ENCODE peak calls at places on chromosomes 1 and 21, in eight cellular contexts. J is A673; X is upper lobe of right lung; O is bronchial epithelial cell; I is CD4-positive, alpha-beta T cell; U is tibial nerve; T is adrenal gland; M is mammary epithelial cell. N is an unnamed sample.

GRCh38 chr1:246460411-246460810 is 46.7 kb downstream of the SMYD3 start:
- DNase-seq in J (no peak), X (no peak), O (no peak), I (no peak), U (no peak), T (no peak), M (no peak), N (no peak)

GRCh38 chr1:6632588-6633514 is 8.2 kb downstream of the THAP3 start:
- DNase-seq in J (no peak), X (no peak), O (no peak), I (no peak), U (no peak), T (no peak), M (no peak), N (no peak)

GRCh38 chr1:107935396-107936064 is 29.4 kb downstream of the VAV3 start:
- DNase-seq in J (no peak), X (no peak), O (peak), I (no peak), U (no peak), T (no peak), M (peak), N (no peak)

GRCh38 chr1:157382351-157382750 is 170.0 kb downstream of the FCRL5 start:
- DNase-seq in J (no peak), X (no peak), O (no peak), I (no peak), U (no peak), T (no peak), M (no peak), N (no peak)

GRCh38 chr1:153659656-153660055 is 1.2 kb downstream of the SNAPIN start:
- DNase-seq in J (no peak), X (peak), O (no peak), I (no peak), U (no peak), T (no peak), M (no peak), N (no peak)

GRCh38 chr1:201295861-201296260 is 12.6 kb downstream of the PKP1 start:
- DNase-seq in J (peak), X (no peak), O (peak), I (no peak), U (no peak), T (no peak), M (peak), N (no peak)

GRCh38 chr1:242754061-242754648 is 229.7 kb upstream of the PLD5 start:
- DNase-seq in J (no peak), X (no peak), O (no peak), I (no peak), U (no peak), T (no peak), M (no peak), N (no peak)

GRCh38 chr21:44508426-44508710 is 31.6 kb downstream of the KRTAP10-1 start:
- DNase-seq in J (no peak), X (no peak), O (no peak), I (no peak), U (no peak), T (no peak), M (no peak), N (no peak)

GRCh38 chr1:232844791-232845190 is 39.6 kb downstream of the MAP10 start:
- DNase-seq in J (no peak), X (no peak), O (peak), I (no peak), U (no peak), T (no peak), M (peak), N (peak)

GRCh38 chr1:89041055-89041707 is 18.5 kb upstream of the GBP3 start:
- DNase-seq in J (no peak), X (no peak), O (peak), I (no peak), U (no peak), T (no peak), M (peak), N (no peak)

GRCh38 chr1:67610450-67610849 is 74.6 kb upstream of the GADD45A start:
- DNase-seq in J (no peak), X (no peak), O (no peak), I (no peak), U (no peak), T (no peak), M (peak), N (no peak)

GRCh38 chr1:54401799-54402198 is 4.4 kb downstream of the SSBP3 start:
- DNase-seq in J (no peak), X (no peak), O (no peak), I (no peak), U (no peak), T (no peak), M (no peak), N (no peak)

GRCh38 chr21:36069713-36070573 is at the start of gene CBR1:
- DNase-seq in J (peak), X (peak), O (peak), I (peak), U (peak), T (peak), M (peak), N (peak)

GRCh38 chr1:112946683-112947082 is 9.3 kb downstream of the SLC16A1 start:
- DNase-seq in J (no peak), X (no peak), O (no peak), I (no peak), U (no peak), T (no peak), M (no peak), N (no peak)

GRCh38 chr1:55427576-55427975 is 212.4 kb upstream of the USP24 start:
- DNase-seq in J (no peak), X (no peak), O (no peak), I (no peak), U (no peak), T (no peak), M (no peak), N (no peak)

GRCh38 chr1:222880586-222880985 is 65.7 kb downstream of the DISP1 start:
- DNase-seq in J (no peak), X (no peak), O (peak), I (no peak), U (no peak), T (no peak), M (peak), N (no peak)

GRCh38 chr1:152190589-152190988 is 31.6 kb upstream of the RPTN start:
- DNase-seq in J (no peak), X (no peak), O (peak), I (no peak), U (no peak), T (no peak), M (peak), N (no peak)

GRCh38 chr1:31939484-31940329 is 1.5 kb upstream of the PTP4A2 start:
- DNase-seq in J (peak), X (no peak), O (peak), I (peak), U (no peak), T (peak), M (peak), N (peak)

GRCh38 chr1:18470650-18471355 is 9.9 kb upstream of the KLHDC7A start:
- DNase-seq in J (no peak), X (no peak), O (no peak), I (no peak), U (no peak), T (no peak), M (no peak), N (no peak)
- TF ChIP-seq CTCF in J (no peak), X (no peak), O (no peak), I (no peak), U (no peak), T (no peak), M (no peak), N (no peak)

GRCh38 chr1:234607091-234608025 is 2.6 kb downstream of the IRF2BP2 start:
- DNase-seq in J (peak), X (peak), O (no peak), I (no peak), U (no peak), T (peak), M (peak), N (peak)

GRCh38 chr1:234608720-234609527 is 1.1 kb downstream of the IRF2BP2 start:
- DNase-seq in J (peak), X (peak), O (no peak), I (peak), U (no peak), T (peak), M (peak), N (peak)

GRCh38 chr1:234609528-234610042 is 393 bp downstream of the IRF2BP2 start:
- DNase-seq in J (peak), X (no peak), O (no peak), I (no peak), U (no peak), T (no peak), M (no peak), N (peak)

GRCh38 chr1:234606731-234607090 is 3.3 kb downstream of the IRF2BP2 start:
- DNase-seq in J (no peak), X (no peak), O (no peak), I (no peak), U (no peak), T (no peak), M (no peak), N (no peak)

DNA sequence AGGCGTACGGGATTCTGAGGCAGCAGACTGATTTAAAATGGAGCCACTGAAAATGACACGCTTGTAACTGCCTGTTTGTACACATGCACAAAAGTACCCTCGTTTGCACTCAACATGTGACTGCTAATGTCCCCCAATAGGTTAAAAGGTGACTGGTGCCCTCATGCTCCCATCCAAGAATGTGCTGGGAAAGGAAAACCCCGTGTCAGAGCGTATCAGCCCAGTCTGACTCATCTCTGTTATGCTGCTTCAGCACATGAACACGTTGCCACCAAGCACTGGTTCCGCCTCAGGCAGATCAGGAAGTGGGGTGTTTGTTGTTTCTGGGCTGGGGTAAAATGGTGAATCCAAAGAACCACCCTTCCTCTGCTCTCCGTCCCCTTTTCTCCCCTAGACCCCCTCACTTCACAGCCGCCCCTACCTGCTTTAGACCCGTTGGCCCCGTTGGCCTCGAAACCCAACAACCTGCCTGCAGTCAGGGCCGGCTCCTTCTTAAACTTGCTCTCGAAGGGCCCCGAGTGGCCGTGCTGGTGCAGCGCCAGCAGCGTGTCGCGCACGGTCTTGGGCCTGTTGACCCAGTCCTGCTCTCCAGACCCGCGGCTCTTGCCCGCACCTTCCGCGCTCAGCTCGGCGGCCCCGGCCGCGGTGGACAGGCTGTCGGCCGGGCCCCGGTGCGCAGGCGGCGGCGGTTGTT is 1.8 kb downstream of the IRF2BP2 start:
- DNase-seq in J (peak), X (peak), O (peak), I (peak), U (peak), T (peak), M (peak), N (peak)
- TF ChIP-seq CTCF in J (no peak), X (no peak), O (no peak), I (no peak), U (no peak), T (no peak), M (peak), N (no peak)

GRCh38 chr1:3168678-3169077 is 99.7 kb downstream of the PRDM16 start:
- DNase-seq in J (no peak), X (peak), O (no peak), I (no peak), U (no peak), T (no peak), M (no peak), N (no peak)

GRCh38 chr1:3167255-3167654 is 98.3 kb downstream of the PRDM16 start:
- DNase-seq in J (no peak), X (no peak), O (no peak), I (no peak), U (no peak), T (no peak), M (no peak), N (no peak)

GRCh38 chr1:3170566-3171453 is 101.8 kb downstream of the PRDM16 start:
- DNase-seq in J (no peak), X (peak), O (peak), I (no peak), U (peak), T (peak), M (no peak), N (peak)

GRCh38 chr1:3171761-3172160 is 102.8 kb downstream of the PRDM16 start:
- DNase-seq in J (no peak), X (no peak), O (no peak), I (no peak), U (no peak), T (no peak), M (no peak), N (no peak)

DNA sequence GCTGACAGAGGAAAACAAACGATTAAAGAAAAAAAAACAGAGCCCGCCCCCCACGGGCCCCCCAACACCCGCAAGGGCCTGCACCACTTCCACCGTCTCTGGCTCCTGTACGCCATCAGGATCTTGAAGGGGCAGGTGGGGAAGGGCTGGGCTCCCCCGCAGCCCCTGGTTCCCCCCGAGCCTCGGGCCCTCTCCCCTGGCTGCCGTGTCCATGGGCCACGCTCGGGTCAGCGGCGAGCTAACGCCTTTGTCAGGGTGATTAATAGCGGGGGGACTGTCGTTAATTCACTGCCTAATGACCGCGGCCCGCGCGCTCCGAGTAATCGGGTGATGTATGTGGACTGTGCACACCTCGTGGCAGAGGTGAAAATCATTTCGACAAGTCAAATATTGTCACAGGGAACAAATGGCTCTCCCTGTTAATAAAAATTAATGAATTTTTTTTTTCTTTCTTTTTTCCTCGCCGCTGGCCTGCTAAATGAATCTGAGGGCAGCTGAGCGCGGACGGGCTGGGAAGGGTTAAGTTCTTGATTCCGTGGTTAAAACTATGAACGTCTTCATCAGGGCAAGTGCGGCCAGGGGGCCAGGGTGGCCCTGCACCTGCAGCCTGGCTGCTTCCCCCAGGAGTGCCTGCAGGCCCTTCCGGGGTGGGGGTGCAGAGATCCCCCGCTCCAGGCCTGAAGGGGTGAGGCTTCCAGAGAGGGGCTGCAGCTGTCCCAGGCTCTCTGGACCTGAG is 100.8 kb downstream of the PRDM16 start:
- DNase-seq in J (no peak), X (no peak), O (no peak), I (no peak), U (no peak), T (no peak), M (no peak), N (no peak)
- TF ChIP-seq CTCF in J (no peak), X (no peak), O (no peak), I (no peak), U (no peak), T (no peak), M (no peak), N (no peak)

GRCh38 chr1:209827384-209828261 is at the start of gene UTP25:
- DNase-seq in J (peak), X (peak), O (peak), I (peak), U (peak), T (peak), M (peak), N (peak)

GRCh38 chr1:209825591-209826433 is 2.0 kb upstream of the UTP25 start:
- DNase-seq in J (no peak), X (no peak), O (peak), I (no peak), U (no peak), T (no peak), M (peak), N (peak)

GRCh38 chr1:209822706-209823105 is 5.1 kb upstream of the UTP25 start:
- DNase-seq in J (no peak), X (no peak), O (peak), I (no peak), U (no peak), T (no peak), M (peak), N (no peak)

GRCh38 chr1:209820986-209821385 is 6.8 kb upstream of the UTP25 start:
- DNase-seq in J (no peak), X (no peak), O (peak), I (no peak), U (no peak), T (no peak), M (peak), N (no peak)

DNA sequence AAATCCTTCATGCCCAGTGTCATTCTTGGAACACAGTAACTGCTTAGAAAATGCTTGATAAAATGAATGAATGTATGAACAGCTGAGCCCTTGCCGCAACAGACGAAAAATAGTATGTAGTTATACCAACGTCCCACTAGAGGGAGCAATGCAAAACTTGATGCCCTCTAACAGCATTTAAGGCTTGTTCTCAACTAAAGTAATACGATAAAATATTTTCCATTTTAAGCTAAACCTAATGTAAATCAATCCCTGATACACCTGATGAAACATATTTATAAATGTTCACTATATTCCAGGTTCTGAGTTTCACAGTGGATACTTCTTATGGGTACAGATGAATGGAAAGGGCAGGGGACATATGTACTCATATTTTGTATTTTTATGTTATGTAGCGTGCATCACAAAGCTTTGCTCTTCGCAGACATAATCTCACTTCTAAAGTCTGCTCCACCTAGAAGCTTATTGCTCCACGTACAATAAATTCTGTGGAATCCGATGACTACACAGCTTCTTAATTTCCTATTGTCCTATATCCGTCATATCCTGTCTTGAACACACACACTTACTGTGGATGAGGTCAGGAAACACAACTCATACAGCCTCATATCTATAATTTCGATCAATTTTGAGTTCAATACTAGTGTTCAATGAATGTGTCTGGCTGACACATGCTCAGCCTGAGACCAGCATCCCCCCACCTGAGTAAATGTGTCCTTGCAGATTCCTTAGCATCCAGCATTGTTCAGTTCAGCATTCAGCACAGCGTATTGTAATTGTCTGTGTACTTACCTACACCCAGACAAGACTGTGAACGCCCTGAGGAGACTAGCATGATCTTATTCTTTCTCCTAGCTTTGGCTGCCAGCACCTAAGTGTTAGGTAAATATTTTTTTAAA is 4.4 kb upstream of the UTP25 start:
- DNase-seq in J (peak), X (no peak), O (peak), I (no peak), U (no peak), T (no peak), M (peak), N (peak)
- TF ChIP-seq CTCF in J (peak), X (peak), O (peak), I (peak), U (peak), T (peak), M (peak), N (peak)

GRCh38 chr1:207993477-207994445 is 82.8 kb upstream of the CD34 start:
- DNase-seq in J (peak), X (no peak), O (no peak), I (no peak), U (no peak), T (no peak), M (no peak), N (peak)
- TF ChIP-seq CTCF in J (peak), X (peak), O (no peak), I (no peak), U (no peak), T (no peak), M (peak), N (peak)